ENCODE peak calls at places on chromosomes 2 and 18, in ten cellular contexts. One of them, this sample, is unnamed.

GRCh38 chr2:188291617-188292445 is at the start of gene GULP1:
- DNase-seq in spleen: peak
- DNase-seq in psoas muscle: peak
- DNase-seq in breast epithelium: peak
- DNase-seq in brain microvascular endothelial cell: peak
- DNase-seq in stomach: peak
- DNase-seq in gastrocnemius medialis: peak
- DNase-seq in cardiac muscle cell: peak
- DNase-seq in IMR-90: peak
- DNase-seq in AG04450: no peak
- DNase-seq in this sample: no peak

GRCh38 chr2:36137612-36138011 is 218.0 kb upstream of the CRIM1 start:
- DNase-seq in spleen: no peak
- DNase-seq in psoas muscle: no peak
- DNase-seq in breast epithelium: no peak
- DNase-seq in brain microvascular endothelial cell: no peak
- DNase-seq in stomach: no peak
- DNase-seq in gastrocnemius medialis: no peak
- DNase-seq in cardiac muscle cell: no peak
- DNase-seq in IMR-90: no peak
- DNase-seq in AG04450: no peak
- DNase-seq in this sample: no peak

GRCh38 chr2:7835693-7836680 is 845.9 kb upstream of the ID2 start:
- DNase-seq in spleen: no peak
- DNase-seq in psoas muscle: no peak
- DNase-seq in breast epithelium: no peak
- DNase-seq in brain microvascular endothelial cell: no peak
- DNase-seq in stomach: no peak
- DNase-seq in gastrocnemius medialis: no peak
- DNase-seq in cardiac muscle cell: no peak
- DNase-seq in IMR-90: no peak
- DNase-seq in AG04450: no peak
- DNase-seq in this sample: no peak

GRCh38 chr2:217086038-217086522 is 226.2 kb upstream of the TNP1 start:
- DNase-seq in spleen: no peak
- DNase-seq in psoas muscle: no peak
- DNase-seq in breast epithelium: no peak
- DNase-seq in brain microvascular endothelial cell: peak
- DNase-seq in stomach: no peak
- DNase-seq in gastrocnemius medialis: no peak
- DNase-seq in cardiac muscle cell: no peak
- DNase-seq in IMR-90: peak
- DNase-seq in AG04450: no peak
- DNase-seq in this sample: no peak

GRCh38 chr2:73091164-73091563 is 19.7 kb upstream of the SFXN5 start:
- DNase-seq in spleen: no peak
- DNase-seq in psoas muscle: no peak
- DNase-seq in breast epithelium: no peak
- DNase-seq in brain microvascular endothelial cell: no peak
- DNase-seq in stomach: no peak
- DNase-seq in gastrocnemius medialis: no peak
- DNase-seq in cardiac muscle cell: no peak
- DNase-seq in IMR-90: peak
- DNase-seq in AG04450: no peak
- DNase-seq in this sample: no peak

GRCh38 chr18:73666772-73667171 is 480.9 kb downstream of the FBXO15 start:
- DNase-seq in spleen: no peak
- DNase-seq in psoas muscle: no peak
- DNase-seq in breast epithelium: no peak
- DNase-seq in brain microvascular endothelial cell: no peak
- DNase-seq in stomach: no peak
- DNase-seq in gastrocnemius medialis: no peak
- DNase-seq in cardiac muscle cell: no peak
- DNase-seq in IMR-90: no peak
- DNase-seq in AG04450: no peak
- DNase-seq in this sample: no peak

GRCh38 chr2:676647-677055 is 555 bp downstream of the TMEM18 start:
- DNase-seq in spleen: peak
- DNase-seq in psoas muscle: peak
- DNase-seq in breast epithelium: peak
- DNase-seq in brain microvascular endothelial cell: peak
- DNase-seq in stomach: peak
- DNase-seq in gastrocnemius medialis: peak
- DNase-seq in cardiac muscle cell: peak
- DNase-seq in IMR-90: peak
- DNase-seq in AG04450: peak
- DNase-seq in this sample: peak

GRCh38 chr2:33216508-33217182 is 259.8 kb upstream of the RASGRP3 start:
- DNase-seq in spleen: no peak
- DNase-seq in psoas muscle: peak
- DNase-seq in breast epithelium: no peak
- DNase-seq in brain microvascular endothelial cell: peak
- DNase-seq in stomach: peak
- DNase-seq in gastrocnemius medialis: no peak
- DNase-seq in cardiac muscle cell: no peak
- DNase-seq in IMR-90: peak
- DNase-seq in AG04450: no peak
- DNase-seq in this sample: no peak

GRCh38 chr2:33598472-33599174 is 476 bp downstream of the FAM98A start:
- DNase-seq in spleen: peak
- DNase-seq in psoas muscle: peak
- DNase-seq in breast epithelium: no peak
- DNase-seq in brain microvascular endothelial cell: peak
- DNase-seq in stomach: no peak
- DNase-seq in gastrocnemius medialis: peak
- DNase-seq in cardiac muscle cell: peak
- DNase-seq in IMR-90: peak
- DNase-seq in AG04450: no peak
- DNase-seq in this sample: no peak

GRCh38 chr2:197633109-197633657 is 42.2 kb downstream of the RFTN2 start:
- DNase-seq in spleen: no peak
- DNase-seq in psoas muscle: no peak
- DNase-seq in breast epithelium: no peak
- DNase-seq in brain microvascular endothelial cell: no peak
- DNase-seq in stomach: no peak
- DNase-seq in gastrocnemius medialis: no peak
- DNase-seq in cardiac muscle cell: no peak
- DNase-seq in IMR-90: no peak
- DNase-seq in AG04450: no peak
- DNase-seq in this sample: no peak

GRCh38 chr2:112636605-112637288 is 9.0 kb upstream of the SLC20A1 start:
- DNase-seq in spleen: no peak
- DNase-seq in psoas muscle: no peak
- DNase-seq in breast epithelium: no peak
- DNase-seq in brain microvascular endothelial cell: no peak
- DNase-seq in stomach: no peak
- DNase-seq in gastrocnemius medialis: no peak
- DNase-seq in cardiac muscle cell: no peak
- DNase-seq in IMR-90: no peak
- DNase-seq in AG04450: no peak
- DNase-seq in this sample: no peak

GRCh38 chr2:119248311-119248710 is 24.7 kb downstream of the STEAP3 start:
- DNase-seq in spleen: no peak
- DNase-seq in psoas muscle: no peak
- DNase-seq in breast epithelium: no peak
- DNase-seq in brain microvascular endothelial cell: peak
- DNase-seq in stomach: peak
- DNase-seq in gastrocnemius medialis: no peak
- DNase-seq in cardiac muscle cell: no peak
- DNase-seq in IMR-90: peak
- DNase-seq in AG04450: peak
- DNase-seq in this sample: no peak
- H3K27ac ChIP-seq in spleen: no peak
- H3K27ac ChIP-seq in psoas muscle: no peak
- H3K27ac ChIP-seq in breast epithelium: no peak
- H3K27ac ChIP-seq in brain microvascular endothelial cell: no peak
- H3K27ac ChIP-seq in stomach: no peak
- H3K27ac ChIP-seq in gastrocnemius medialis: no peak
- H3K27ac ChIP-seq in cardiac muscle cell: no peak
- H3K27ac ChIP-seq in IMR-90: no peak
- H3K27ac ChIP-seq in AG04450: no peak
- H3K27ac ChIP-seq in this sample: no peak

GRCh38 chr18:40855661-40856060 is 1099.4 kb upstream of the PIK3C3 start:
- DNase-seq in spleen: no peak
- DNase-seq in psoas muscle: no peak
- DNase-seq in breast epithelium: no peak
- DNase-seq in brain microvascular endothelial cell: no peak
- DNase-seq in stomach: no peak
- DNase-seq in gastrocnemius medialis: no peak
- DNase-seq in cardiac muscle cell: no peak
- DNase-seq in IMR-90: no peak
- DNase-seq in AG04450: no peak
- DNase-seq in this sample: no peak
- H3K27ac ChIP-seq in spleen: no peak
- H3K27ac ChIP-seq in psoas muscle: no peak
- H3K27ac ChIP-seq in breast epithelium: no peak
- H3K27ac ChIP-seq in brain microvascular endothelial cell: no peak
- H3K27ac ChIP-seq in stomach: no peak
- H3K27ac ChIP-seq in gastrocnemius medialis: no peak
- H3K27ac ChIP-seq in cardiac muscle cell: no peak
- H3K27ac ChIP-seq in IMR-90: no peak
- H3K27ac ChIP-seq in AG04450: no peak
- H3K27ac ChIP-seq in this sample: no peak

GRCh38 chr2:150271952-150272351 is 215.5 kb downstream of the RND3 start:
- DNase-seq in spleen: no peak
- DNase-seq in psoas muscle: no peak
- DNase-seq in breast epithelium: no peak
- DNase-seq in brain microvascular endothelial cell: peak
- DNase-seq in stomach: no peak
- DNase-seq in gastrocnemius medialis: no peak
- DNase-seq in cardiac muscle cell: no peak
- DNase-seq in IMR-90: peak
- DNase-seq in AG04450: peak
- DNase-seq in this sample: peak

GRCh38 chr2:150266931-150267330 is 220.5 kb downstream of the RND3 start:
- DNase-seq in spleen: no peak
- DNase-seq in psoas muscle: no peak
- DNase-seq in breast epithelium: no peak
- DNase-seq in brain microvascular endothelial cell: no peak
- DNase-seq in stomach: no peak
- DNase-seq in gastrocnemius medialis: no peak
- DNase-seq in cardiac muscle cell: no peak
- DNase-seq in IMR-90: no peak
- DNase-seq in AG04450: no peak
- DNase-seq in this sample: no peak

GRCh38 chr2:150264442-150264841 is 223.0 kb downstream of the RND3 start:
- DNase-seq in spleen: no peak
- DNase-seq in psoas muscle: no peak
- DNase-seq in breast epithelium: no peak
- DNase-seq in brain microvascular endothelial cell: no peak
- DNase-seq in stomach: no peak
- DNase-seq in gastrocnemius medialis: no peak
- DNase-seq in cardiac muscle cell: no peak
- DNase-seq in IMR-90: peak
- DNase-seq in AG04450: no peak
- DNase-seq in this sample: no peak

GRCh38 chr2:150272404-150272803 is 215.1 kb downstream of the RND3 start:
- DNase-seq in spleen: no peak
- DNase-seq in psoas muscle: no peak
- DNase-seq in breast epithelium: no peak
- DNase-seq in brain microvascular endothelial cell: no peak
- DNase-seq in stomach: no peak
- DNase-seq in gastrocnemius medialis: no peak
- DNase-seq in cardiac muscle cell: no peak
- DNase-seq in IMR-90: no peak
- DNase-seq in AG04450: no peak
- DNase-seq in this sample: no peak

DNA sequence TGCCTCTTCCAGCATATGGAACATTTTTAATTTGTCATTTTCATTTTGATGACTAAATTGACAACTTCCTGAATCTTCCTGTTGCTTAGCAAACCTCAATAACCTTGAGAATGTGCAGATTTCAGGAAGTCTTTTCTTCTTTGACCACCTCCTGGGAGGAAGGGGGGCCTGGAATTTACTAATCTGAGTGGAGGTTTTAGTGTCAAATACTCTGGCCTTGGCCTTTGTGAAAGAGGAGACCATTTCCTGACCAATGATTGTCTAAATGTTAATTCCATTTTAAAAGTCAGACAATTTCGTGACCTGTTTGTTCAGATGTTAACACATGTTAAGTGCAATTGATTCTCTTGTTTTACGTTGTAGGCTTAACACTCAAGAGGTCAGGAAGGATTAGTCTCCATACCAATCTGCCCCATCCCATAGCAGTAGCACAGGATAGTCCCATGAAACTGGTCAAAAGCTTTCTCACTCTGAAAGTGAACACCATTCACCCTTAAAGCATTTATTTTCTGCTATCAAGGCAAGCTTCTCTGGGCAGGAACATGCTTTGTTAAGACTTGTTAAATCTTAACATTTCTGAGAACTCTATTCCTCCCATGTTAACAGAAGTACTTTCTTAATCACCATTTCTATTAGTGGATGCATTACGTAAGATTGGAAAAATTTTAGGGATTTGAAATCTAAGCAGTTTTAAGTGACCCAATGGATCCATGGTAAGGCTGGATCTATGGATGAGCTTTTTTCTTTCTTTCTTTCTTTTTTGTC is 219.6 kb downstream of the RND3 start:
- DNase-seq in spleen: no peak
- DNase-seq in psoas muscle: no peak
- DNase-seq in breast epithelium: no peak
- DNase-seq in brain microvascular endothelial cell: no peak
- DNase-seq in stomach: no peak
- DNase-seq in gastrocnemius medialis: no peak
- DNase-seq in cardiac muscle cell: no peak
- DNase-seq in IMR-90: peak
- DNase-seq in AG04450: no peak
- DNase-seq in this sample: peak
- H3K27ac ChIP-seq in spleen: no peak
- H3K27ac ChIP-seq in psoas muscle: no peak
- H3K27ac ChIP-seq in breast epithelium: no peak
- H3K27ac ChIP-seq in brain microvascular endothelial cell: no peak
- H3K27ac ChIP-seq in stomach: no peak
- H3K27ac ChIP-seq in gastrocnemius medialis: no peak
- H3K27ac ChIP-seq in cardiac muscle cell: no peak
- H3K27ac ChIP-seq in IMR-90: no peak
- H3K27ac ChIP-seq in AG04450: no peak
- H3K27ac ChIP-seq in this sample: peak

DNA sequence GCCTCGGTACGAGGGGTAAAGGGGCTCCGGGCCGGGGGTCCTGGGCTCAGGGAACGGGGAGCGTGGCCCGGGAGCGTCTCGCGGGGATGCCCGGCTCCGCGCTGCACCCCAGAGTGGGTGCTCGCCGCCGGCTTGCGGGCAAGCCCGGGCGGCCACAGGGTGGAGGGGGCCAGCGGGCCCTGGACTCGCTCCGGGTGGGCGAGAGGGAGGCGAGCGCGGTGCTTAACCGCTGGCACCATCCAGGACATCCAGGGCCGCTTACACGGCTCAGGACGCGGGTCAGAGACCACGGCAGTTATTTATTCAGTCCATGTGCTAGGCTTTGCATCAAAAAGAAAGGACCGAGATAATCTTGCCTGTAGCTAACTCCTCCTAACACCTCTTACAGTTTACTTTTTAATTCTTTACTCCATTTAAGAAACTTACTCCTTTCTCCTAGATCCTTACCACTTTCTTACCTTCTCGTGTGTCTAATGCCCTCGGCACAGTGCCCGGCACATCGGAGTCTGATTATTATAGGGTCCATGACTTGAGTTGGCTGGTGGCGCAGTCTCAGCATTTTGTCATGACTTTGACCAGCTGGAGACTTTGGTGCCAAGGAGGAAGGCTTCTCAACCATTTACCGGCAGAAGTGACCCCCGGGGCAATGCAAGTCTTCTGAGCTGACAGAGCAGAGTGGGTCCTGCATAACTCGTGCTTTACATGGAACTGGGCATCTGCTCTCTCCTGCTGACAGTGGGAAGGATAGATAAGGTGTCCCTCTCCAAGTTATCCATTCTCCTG is 427 bp downstream of the ANXA4 start:
- DNase-seq in spleen: no peak
- DNase-seq in psoas muscle: peak
- DNase-seq in breast epithelium: no peak
- DNase-seq in brain microvascular endothelial cell: no peak
- DNase-seq in stomach: no peak
- DNase-seq in gastrocnemius medialis: no peak
- DNase-seq in cardiac muscle cell: no peak
- DNase-seq in IMR-90: peak
- DNase-seq in AG04450: no peak
- DNase-seq in this sample: no peak
- H3K27ac ChIP-seq in spleen: peak
- H3K27ac ChIP-seq in psoas muscle: peak
- H3K27ac ChIP-seq in breast epithelium: peak
- H3K27ac ChIP-seq in brain microvascular endothelial cell: peak
- H3K27ac ChIP-seq in stomach: peak
- H3K27ac ChIP-seq in gastrocnemius medialis: peak
- H3K27ac ChIP-seq in cardiac muscle cell: peak
- H3K27ac ChIP-seq in IMR-90: peak
- H3K27ac ChIP-seq in AG04450: no peak
- H3K27ac ChIP-seq in this sample: peak